ENCODE peak calls at places on chromosome 20, in five cellular contexts. One of them, this sample, is unnamed.

GRCh38 chr20:54123587-54124180 is 50.1 kb downstream of the CYP24A1 start:
- DNase-seq in K562: no peak
- DNase-seq in HCT116: peak
- DNase-seq in HepG2: peak
- DNase-seq in H1: peak
- DNase-seq in this sample: peak

GRCh38 chr20:62910777-62911497 is 15.4 kb downstream of the DIDO1 start:
- DNase-seq in K562: no peak
- DNase-seq in H1: no peak
- DNase-seq in HepG2: no peak
- DNase-seq in HCT116: no peak
- DNase-seq in this sample: no peak

GRCh38 chr20:13819885-13820645 is 35.2 kb downstream of the NDUFAF5 start:
- DNase-seq in HCT116: peak
- DNase-seq in HepG2: peak
- DNase-seq in K562: peak
- DNase-seq in H1: no peak
- DNase-seq in this sample: peak

GRCh38 chr20:57065646-57066045 is 200.8 kb downstream of the BMP7 start:
- DNase-seq in H1: no peak
- DNase-seq in HCT116: no peak
- DNase-seq in HepG2: no peak
- DNase-seq in K562: no peak
- DNase-seq in this sample: peak

GRCh38 chr20:56358070-56358469 is 704 bp upstream of the FAM210B start:
- DNase-seq in K562: no peak
- DNase-seq in HepG2: no peak
- DNase-seq in H1: no peak
- DNase-seq in HCT116: no peak
- DNase-seq in this sample: no peak

GRCh38 chr20:56956536-56956935 is 309.9 kb downstream of the BMP7 start:
- DNase-seq in HCT116: no peak
- DNase-seq in H1: no peak
- DNase-seq in K562: no peak
- DNase-seq in HepG2: no peak
- DNase-seq in this sample: no peak

GRCh38 chr20:34473262-34473883 is 42.8 kb upstream of the DYNLRB1 start:
- DNase-seq in HepG2: peak
- DNase-seq in HCT116: peak
- DNase-seq in H1: peak
- DNase-seq in K562: peak
- DNase-seq in this sample: peak

GRCh38 chr20:25695532-25696383 is 895 bp downstream of the ZNF337 start:
- DNase-seq in H1: no peak
- DNase-seq in K562: no peak
- DNase-seq in HepG2: no peak
- DNase-seq in HCT116: no peak
- DNase-seq in this sample: no peak

GRCh38 chr20:9388826-9389187 is 125.6 kb upstream of the LAMP5 start:
- DNase-seq in K562: no peak
- DNase-seq in HCT116: no peak
- DNase-seq in HepG2: no peak
- DNase-seq in H1: no peak
- DNase-seq in this sample: no peak

GRCh38 chr20:9392892-9393857 is 121.2 kb upstream of the LAMP5 start:
- DNase-seq in K562: peak
- DNase-seq in HepG2: peak
- DNase-seq in HCT116: peak
- DNase-seq in H1: peak
- DNase-seq in this sample: peak

GRCh38 chr20:9388160-9388825 is 126.1 kb upstream of the LAMP5 start:
- DNase-seq in HepG2: no peak
- DNase-seq in K562: no peak
- DNase-seq in HCT116: no peak
- DNase-seq in H1: no peak
- DNase-seq in this sample: no peak

GRCh38 chr20:9389321-9389720 is 125.1 kb upstream of the LAMP5 start:
- DNase-seq in H1: no peak
- DNase-seq in HepG2: no peak
- DNase-seq in K562: no peak
- DNase-seq in HCT116: no peak
- DNase-seq in this sample: no peak

GRCh38 chr20:9390441-9390840 is 123.9 kb upstream of the LAMP5 start:
- DNase-seq in H1: no peak
- DNase-seq in HCT116: no peak
- DNase-seq in HepG2: no peak
- DNase-seq in K562: no peak
- DNase-seq in this sample: no peak
- H3K9ac ChIP-seq in H1: no peak
- H3K9ac ChIP-seq in HCT116: no peak
- H3K9ac ChIP-seq in HepG2: no peak
- H3K9ac ChIP-seq in K562: no peak
- H3K9ac ChIP-seq in this sample: no peak

GRCh38 chr20:43939762-43940121 is 25.1 kb downstream of the TOX2 start:
- DNase-seq in H1: no peak
- DNase-seq in HepG2: no peak
- DNase-seq in HCT116: no peak
- DNase-seq in K562: no peak
- DNase-seq in this sample: no peak
- TF ChIP-seq YY1 in H1: no peak
- TF ChIP-seq YY1 in HepG2: no peak
- TF ChIP-seq YY1 in HCT116: no peak
- TF ChIP-seq YY1 in K562: no peak
- TF ChIP-seq YY1 in this sample: no peak

GRCh38 chr20:1813101-1813529 is 82.1 kb upstream of the SIRPA start:
- DNase-seq in HCT116: no peak
- DNase-seq in K562: no peak
- DNase-seq in HepG2: peak
- DNase-seq in H1: no peak
- DNase-seq in this sample: no peak
- H3K9ac ChIP-seq in HCT116: no peak
- H3K9ac ChIP-seq in K562: no peak
- H3K9ac ChIP-seq in HepG2: no peak
- H3K9ac ChIP-seq in H1: no peak
- H3K9ac ChIP-seq in this sample: no peak

DNA sequence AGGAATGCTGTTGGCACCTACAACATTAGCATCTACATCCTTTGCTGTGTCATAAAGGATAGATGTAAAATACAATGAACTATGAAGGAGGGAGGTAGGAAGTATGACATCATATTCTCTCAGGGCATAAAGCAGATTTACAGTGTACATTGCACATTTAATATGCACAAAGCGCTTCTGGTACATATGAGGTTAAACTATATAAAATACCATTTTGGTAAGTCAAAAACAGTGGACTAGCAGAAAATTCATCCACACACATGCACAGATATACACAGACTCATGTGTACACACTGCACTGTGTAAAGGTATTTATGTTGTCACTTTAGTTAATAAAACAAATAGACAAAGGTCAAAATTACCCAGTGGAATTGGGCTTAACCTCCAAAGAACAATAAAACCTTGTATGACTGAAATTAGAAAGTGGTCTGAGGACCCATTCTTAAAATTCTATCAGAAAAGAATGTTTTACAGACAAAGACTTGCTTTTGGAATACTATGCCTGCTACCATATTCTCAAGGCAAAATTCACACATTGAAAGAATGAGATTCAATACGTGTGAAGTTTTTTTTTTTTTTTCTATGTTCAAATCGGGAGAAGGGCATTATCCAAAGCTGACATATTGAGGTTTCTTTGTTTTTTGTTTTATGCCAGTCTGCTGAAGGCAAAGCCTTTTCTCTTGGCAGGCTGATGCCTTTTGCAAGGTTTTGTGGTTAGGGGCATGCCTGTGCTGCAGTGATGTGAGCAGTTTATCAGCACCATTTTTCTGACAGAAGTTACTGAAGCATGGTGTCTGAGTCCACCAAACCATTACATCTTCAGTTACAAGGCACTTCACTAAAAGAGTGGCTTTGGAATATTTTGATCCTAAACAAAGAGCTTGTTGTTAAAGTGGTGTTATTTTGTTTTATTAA is 199.0 kb downstream of the PLCB1 start:
- DNase-seq in HCT116: no peak
- DNase-seq in K562: no peak
- DNase-seq in HepG2: peak
- DNase-seq in H1: no peak
- DNase-seq in this sample: no peak
- TF ChIP-seq YY1 in HCT116: no peak
- TF ChIP-seq YY1 in K562: no peak
- TF ChIP-seq YY1 in HepG2: no peak
- TF ChIP-seq YY1 in H1: no peak
- TF ChIP-seq YY1 in this sample: no peak

GRCh38 chr20:50306478-50307423 is 116.1 kb downstream of the CEBPB start:
- DNase-seq in K562: no peak
- DNase-seq in H1: no peak
- DNase-seq in HCT116: no peak
- DNase-seq in HepG2: no peak
- DNase-seq in this sample: no peak
- H3K9ac ChIP-seq in K562: no peak
- H3K9ac ChIP-seq in H1: no peak
- H3K9ac ChIP-seq in HCT116: no peak
- H3K9ac ChIP-seq in HepG2: peak
- H3K9ac ChIP-seq in this sample: no peak

GRCh38 chr20:19886666-19887288 is 128.7 kb downstream of the RIN2 start:
- DNase-seq in HepG2: no peak
- DNase-seq in H1: no peak
- DNase-seq in HCT116: no peak
- DNase-seq in K562: no peak
- DNase-seq in this sample: no peak

GRCh38 chr20:19889011-19889953 is 127.9 kb upstream of the NAA20 start:
- DNase-seq in K562: no peak
- DNase-seq in HepG2: no peak
- DNase-seq in HCT116: no peak
- DNase-seq in H1: no peak
- DNase-seq in this sample: no peak

GRCh38 chr20:19888269-19888669 is 128.9 kb upstream of the NAA20 start:
- DNase-seq in K562: no peak
- DNase-seq in HCT116: no peak
- DNase-seq in H1: no peak
- DNase-seq in HepG2: no peak
- DNase-seq in this sample: no peak

GRCh38 chr20:19885981-19886665 is 128.1 kb downstream of the RIN2 start:
- DNase-seq in K562: no peak
- DNase-seq in H1: no peak
- DNase-seq in HCT116: no peak
- DNase-seq in HepG2: peak
- DNase-seq in this sample: no peak

DNA sequence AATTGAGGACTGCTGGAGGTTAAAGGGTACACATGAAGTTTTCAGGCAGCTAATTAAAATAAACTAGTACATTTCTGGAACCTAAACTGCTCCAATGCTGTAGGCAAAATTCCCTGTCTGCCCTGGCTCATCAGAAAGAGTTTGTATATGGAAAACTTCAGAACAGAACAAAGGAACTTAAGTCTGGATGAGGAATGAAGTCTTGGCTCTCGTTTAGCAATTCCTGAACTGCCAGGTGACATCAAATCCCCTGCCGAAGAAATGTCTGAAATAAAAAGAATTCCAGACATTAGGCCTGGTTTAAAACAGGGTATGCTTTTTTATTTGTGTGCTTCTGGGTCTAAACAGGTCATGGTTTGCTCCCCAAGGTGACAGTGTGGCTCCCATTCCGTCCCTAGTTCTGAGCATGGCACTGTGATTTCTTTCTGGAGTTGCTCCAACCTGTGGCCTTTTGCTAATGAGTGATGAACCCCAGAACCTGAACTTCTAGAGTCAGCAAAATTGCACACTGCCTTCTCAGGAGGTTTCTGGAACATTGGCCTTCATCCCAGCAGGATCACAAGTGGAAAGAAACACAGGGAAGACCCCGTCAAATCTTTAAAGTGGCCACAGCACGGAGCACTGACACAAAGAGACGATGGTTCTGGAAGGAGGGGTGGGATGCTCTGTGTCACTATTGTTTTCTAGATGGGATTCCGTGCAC is 129.4 kb upstream of the NAA20 start:
- DNase-seq in H1: no peak
- DNase-seq in HCT116: no peak
- DNase-seq in HepG2: no peak
- DNase-seq in K562: no peak
- DNase-seq in this sample: no peak
- TF ChIP-seq YY1 in H1: no peak
- TF ChIP-seq YY1 in HCT116: no peak
- TF ChIP-seq YY1 in HepG2: no peak
- TF ChIP-seq YY1 in K562: no peak
- TF ChIP-seq YY1 in this sample: no peak

GRCh38 chr20:46551508-46552280 is 1.2 kb upstream of the OCSTAMP start:
- DNase-seq in H1: peak
- DNase-seq in HCT116: no peak
- DNase-seq in HepG2: peak
- DNase-seq in K562: no peak
- DNase-seq in this sample: no peak

GRCh38 chr20:46550441-46550840 is at the start of gene OCSTAMP:
- DNase-seq in HCT116: no peak
- DNase-seq in HepG2: no peak
- DNase-seq in K562: no peak
- DNase-seq in H1: no peak
- DNase-seq in this sample: no peak

GRCh38 chr20:46554850-46555249 is 4.4 kb upstream of the OCSTAMP start:
- DNase-seq in H1: no peak
- DNase-seq in HepG2: no peak
- DNase-seq in K562: no peak
- DNase-seq in HCT116: no peak
- DNase-seq in this sample: no peak

GRCh38 chr20:46555370-46555956 is 5.0 kb upstream of the OCSTAMP start:
- DNase-seq in H1: no peak
- DNase-seq in HCT116: no peak
- DNase-seq in K562: no peak
- DNase-seq in HepG2: no peak
- DNase-seq in this sample: no peak

GRCh38 chr20:46552460-46553420 is 2.3 kb upstream of the OCSTAMP start:
- DNase-seq in HCT116: no peak
- DNase-seq in HepG2: no peak
- DNase-seq in H1: no peak
- DNase-seq in K562: no peak
- DNase-seq in this sample: no peak
- H3K9ac ChIP-seq in HCT116: no peak
- H3K9ac ChIP-seq in HepG2: no peak
- H3K9ac ChIP-seq in H1: no peak
- H3K9ac ChIP-seq in K562: no peak
- H3K9ac ChIP-seq in this sample: no peak